ENCODE peak calls at places on chromosomes 1 and 21, in eight cellular contexts. V is islet precursor cell, O is cardiac fibroblast, G is NCI-H1092 treated with DMSO at 0.1 percent for 48 hours, C is NCI-H1930, Q is esophagus squamous epithelium, N is astrocyte of the spinal cord, L is G401. I is an unnamed sample.
A peak's percentile ranks its signal among the peaks of the same experiment; 100 is the strongest.

GRCh38 chr1:58884706-58885661 is 101.1 kb upstream of the JUN start:
- DNase-seq in V (no peak), O (no peak), G (peak; percentile 83), C (no peak), Q (no peak), N (no peak), L (no peak), I (no peak)

GRCh38 chr1:152462636-152463035 is 48.0 kb upstream of the LCE5A start:
- DNase-seq in V (no peak), O (no peak), G (no peak), C (no peak), Q (no peak), N (no peak), L (no peak), I (no peak)

GRCh38 chr1:244435562-244436205 is 16.0 kb downstream of the ADSS2 start:
- DNase-seq in V (no peak), O (peak; percentile 79), G (no peak), C (no peak), Q (no peak), N (peak; percentile 60), L (no peak), I (peak; percentile 60)

GRCh38 chr1:64474639-64475038 is 4.7 kb downstream of the CACHD1 start:
- DNase-seq in V (peak; percentile 73), O (no peak), G (no peak), C (no peak), Q (no peak), N (peak; percentile 28), L (no peak), I (no peak)

GRCh38 chr1:188986751-188987417 is 1490.8 kb downstream of the BRINP3 start:
- DNase-seq in V (peak; percentile 87), O (no peak), G (no peak), C (no peak), Q (no peak), N (no peak), L (no peak), I (no peak)

GRCh38 chr1:27161594-27161993 is 6.7 kb upstream of the SLC9A1 start:
- DNase-seq in V (no peak), O (peak; percentile 8), G (no peak), C (no peak), Q (no peak), N (no peak), L (no peak), I (no peak)

GRCh38 chr21:15549671-15550070 is 180.1 kb upstream of the USP25 start:
- DNase-seq in V (peak; percentile 80), O (peak; percentile 31), G (no peak), C (no peak), Q (no peak), N (peak; percentile 2), L (no peak), I (no peak)

GRCh38 chr1:17878837-17879236 is 123.7 kb downstream of the ACTL8 start:
- DNase-seq in V (peak; percentile 51), O (peak; percentile 77), G (no peak), C (no peak), Q (no peak), N (peak; percentile 69), L (no peak), I (peak; percentile 92)

GRCh38 chr1:46490603-46491499 is 1.2 kb downstream of the DMBX1 start:
- DNase-seq in V (no peak), O (no peak), G (no peak), C (no peak), Q (no peak), N (peak; percentile 26), L (no peak), I (no peak)

GRCh38 chr21:39788383-39788782 is 43.4 kb downstream of the IGSF5 start:
- DNase-seq in V (peak; percentile 99), O (peak; percentile 21), G (peak; percentile 72), C (peak; percentile 38), Q (no peak), N (peak; percentile 89), L (peak; percentile 41), I (peak; percentile 15)

GRCh38 chr1:204094262-204095247 is 21.6 kb downstream of the SOX13 start:
- DNase-seq in V (no peak), O (no peak), G (peak; percentile 56), C (no peak), Q (no peak), N (no peak), L (no peak), I (no peak)

GRCh38 chr1:117580436-117580835 is 25.4 kb upstream of the TENT5C start:
- DNase-seq in V (no peak), O (no peak), G (no peak), C (no peak), Q (no peak), N (no peak), L (no peak), I (no peak)

GRCh38 chr1:62210960-62211359 is 16.3 kb downstream of the L1TD1 start:
- DNase-seq in V (no peak), O (no peak), G (no peak), C (no peak), Q (no peak), N (no peak), L (no peak), I (peak; percentile 6)

GRCh38 chr1:225820522-225821120 is 10.7 kb downstream of the EPHX1 start:
- DNase-seq in V (no peak), O (no peak), G (no peak), C (no peak), Q (no peak), N (no peak), L (no peak), I (no peak)

GRCh38 chr1:204065174-204065985 is 7.5 kb upstream of the SOX13 start:
- DNase-seq in V (no peak), O (no peak), G (no peak), C (no peak), Q (no peak), N (peak; percentile 27), L (no peak), I (peak; percentile 32)

GRCh38 chr1:33358771-33359503 is 38.0 kb upstream of the A3GALT2 start:
- DNase-seq in V (no peak), O (peak; percentile 43), G (peak; percentile 65), C (no peak), Q (no peak), N (no peak), L (no peak), I (no peak)

GRCh38 chr1:1170891-1171550 is 2.7 kb upstream of the TTLL10 start:
- DNase-seq in V (peak; percentile 48), O (no peak), G (no peak), C (no peak), Q (no peak), N (no peak), L (no peak), I (no peak)

GRCh38 chr1:155989242-155989991 is 11.1 kb upstream of the ARHGEF2 start:
- DNase-seq in V (peak; percentile 84), O (peak; percentile 78), G (peak; percentile 53), C (peak; percentile 17), Q (peak; percentile 35), N (peak; percentile 62), L (peak; percentile 90), I (peak; percentile 68)

GRCh38 chr1:202376247-202376646 is 27.7 kb downstream of the PPP1R12B start:
- DNase-seq in V (no peak), O (peak; percentile 60), G (no peak), C (no peak), Q (no peak), N (no peak), L (no peak), I (peak; percentile 36)

GRCh38 chr1:151459331-151460046 is at the start of gene POGZ:
- DNase-seq in V (peak; percentile 94), O (peak; percentile 98), G (peak; percentile 97), C (peak; percentile 89), Q (peak; percentile 91), N (peak; percentile 99), L (peak; percentile 96), I (peak; percentile 97)

GRCh38 chr1:179137623-179138235 is 55.9 kb downstream of the TOR3A start:
- DNase-seq in V (no peak), O (no peak), G (no peak), C (no peak), Q (no peak), N (no peak), L (no peak), I (peak; percentile 55)

GRCh38 chr1:203422656-203423055 is 53.0 kb upstream of the PRELP start:
- DNase-seq in V (no peak), O (no peak), G (no peak), C (no peak), Q (no peak), N (no peak), L (no peak), I (no peak)

GRCh38 chr1:197304626-197305200 is 36.7 kb downstream of the CRB1 start:
- DNase-seq in V (no peak), O (no peak), G (no peak), C (no peak), Q (no peak), N (peak; percentile 10), L (peak; percentile 29), I (no peak)

GRCh38 chr1:99531578-99532570 is 114.0 kb upstream of the PALMD start:
- DNase-seq in V (no peak), O (no peak), G (no peak), C (no peak), Q (no peak), N (no peak), L (no peak), I (no peak)